ENCODE peak calls at places on chromosome 6, in five cellular contexts. One of them, this sample, is unnamed.

GRCh38 chr6:96907498-96907897 is 9.8 kb upstream of the NDUFAF4 start:
- DNase-seq in GM12891: no peak
- DNase-seq in NCI-H524 treated with DMSO at 0.1 percent for 48 hours: no peak
- DNase-seq in naive thymus-derived CD4-positive, alpha-beta T cell: no peak
- DNase-seq in activated naive CD4-positive, alpha-beta T cell: no peak
- DNase-seq in this sample: no peak

GRCh38 chr6:34524989-34525388 is 31.1 kb downstream of the SPDEF start:
- DNase-seq in GM12891: no peak
- DNase-seq in NCI-H524 treated with DMSO at 0.1 percent for 48 hours: no peak
- DNase-seq in naive thymus-derived CD4-positive, alpha-beta T cell: no peak
- DNase-seq in activated naive CD4-positive, alpha-beta T cell: no peak
- DNase-seq in this sample: no peak

GRCh38 chr6:135673671-135674309 is 176.2 kb upstream of the AHI1 start:
- DNase-seq in GM12891: no peak
- DNase-seq in NCI-H524 treated with DMSO at 0.1 percent for 48 hours: no peak
- DNase-seq in naive thymus-derived CD4-positive, alpha-beta T cell: no peak
- DNase-seq in activated naive CD4-positive, alpha-beta T cell: no peak
- DNase-seq in this sample: no peak

GRCh38 chr6:45554596-45554995 is 176.9 kb upstream of the SUPT3H start:
- DNase-seq in GM12891: no peak
- DNase-seq in NCI-H524 treated with DMSO at 0.1 percent for 48 hours: no peak
- DNase-seq in naive thymus-derived CD4-positive, alpha-beta T cell: no peak
- DNase-seq in activated naive CD4-positive, alpha-beta T cell: no peak
- DNase-seq in this sample: no peak

GRCh38 chr6:51910846-51911245 is 176.6 kb downstream of the PKHD1 start:
- DNase-seq in GM12891: no peak
- DNase-seq in NCI-H524 treated with DMSO at 0.1 percent for 48 hours: no peak
- DNase-seq in naive thymus-derived CD4-positive, alpha-beta T cell: no peak
- DNase-seq in activated naive CD4-positive, alpha-beta T cell: no peak
- DNase-seq in this sample: no peak

GRCh38 chr6:22079788-22080187 is 217.0 kb downstream of the PRL start:
- DNase-seq in GM12891: no peak
- DNase-seq in NCI-H524 treated with DMSO at 0.1 percent for 48 hours: no peak
- DNase-seq in naive thymus-derived CD4-positive, alpha-beta T cell: no peak
- DNase-seq in activated naive CD4-positive, alpha-beta T cell: no peak
- DNase-seq in this sample: no peak

GRCh38 chr6:79898076-79898475 is 49.3 kb downstream of the ELOVL4 start:
- DNase-seq in GM12891: no peak
- DNase-seq in NCI-H524 treated with DMSO at 0.1 percent for 48 hours: no peak
- DNase-seq in naive thymus-derived CD4-positive, alpha-beta T cell: no peak
- DNase-seq in activated naive CD4-positive, alpha-beta T cell: no peak
- DNase-seq in this sample: no peak

GRCh38 chr6:122838060-122838780 is 49.2 kb downstream of the SMPDL3A start:
- DNase-seq in GM12891: no peak
- DNase-seq in NCI-H524 treated with DMSO at 0.1 percent for 48 hours: no peak
- DNase-seq in naive thymus-derived CD4-positive, alpha-beta T cell: no peak
- DNase-seq in activated naive CD4-positive, alpha-beta T cell: no peak
- DNase-seq in this sample: no peak

GRCh38 chr6:143959865-143960264 is 48.2 kb downstream of the PLAGL1 start:
- DNase-seq in GM12891: no peak
- DNase-seq in NCI-H524 treated with DMSO at 0.1 percent for 48 hours: no peak
- DNase-seq in naive thymus-derived CD4-positive, alpha-beta T cell: no peak
- DNase-seq in activated naive CD4-positive, alpha-beta T cell: no peak
- DNase-seq in this sample: no peak

GRCh38 chr6:157761331-157761921 is 61.6 kb upstream of the SNX9 start:
- DNase-seq in GM12891: no peak
- DNase-seq in NCI-H524 treated with DMSO at 0.1 percent for 48 hours: no peak
- DNase-seq in naive thymus-derived CD4-positive, alpha-beta T cell: peak
- DNase-seq in activated naive CD4-positive, alpha-beta T cell: no peak
- DNase-seq in this sample: peak

GRCh38 chr6:35469711-35470662 is 1.8 kb downstream of the RPL10A start:
- DNase-seq in GM12891: no peak
- DNase-seq in NCI-H524 treated with DMSO at 0.1 percent for 48 hours: no peak
- DNase-seq in naive thymus-derived CD4-positive, alpha-beta T cell: no peak
- DNase-seq in activated naive CD4-positive, alpha-beta T cell: no peak
- DNase-seq in this sample: no peak

GRCh38 chr6:88179692-88180091 is 13.5 kb upstream of the CNR1 start:
- DNase-seq in GM12891: no peak
- DNase-seq in NCI-H524 treated with DMSO at 0.1 percent for 48 hours: no peak
- DNase-seq in naive thymus-derived CD4-positive, alpha-beta T cell: no peak
- DNase-seq in activated naive CD4-positive, alpha-beta T cell: no peak
- DNase-seq in this sample: no peak

GRCh38 chr6:12516070-12516469 is 200.5 kb upstream of the PHACTR1 start:
- DNase-seq in GM12891: no peak
- DNase-seq in NCI-H524 treated with DMSO at 0.1 percent for 48 hours: no peak
- DNase-seq in naive thymus-derived CD4-positive, alpha-beta T cell: no peak
- DNase-seq in activated naive CD4-positive, alpha-beta T cell: no peak
- DNase-seq in this sample: no peak

GRCh38 chr6:53930330-53930729 is 135.5 kb downstream of the LRRC1 start:
- DNase-seq in GM12891: no peak
- DNase-seq in NCI-H524 treated with DMSO at 0.1 percent for 48 hours: no peak
- DNase-seq in naive thymus-derived CD4-positive, alpha-beta T cell: no peak
- DNase-seq in activated naive CD4-positive, alpha-beta T cell: no peak
- DNase-seq in this sample: no peak

GRCh38 chr6:132464538-132465256 is 48.2 kb downstream of the STX7 start:
- DNase-seq in GM12891: no peak
- DNase-seq in NCI-H524 treated with DMSO at 0.1 percent for 48 hours: no peak
- DNase-seq in naive thymus-derived CD4-positive, alpha-beta T cell: no peak
- DNase-seq in activated naive CD4-positive, alpha-beta T cell: no peak
- DNase-seq in this sample: no peak

GRCh38 chr6:6738922-6739717 is 150.6 kb downstream of the LY86 start:
- DNase-seq in GM12891: no peak
- DNase-seq in NCI-H524 treated with DMSO at 0.1 percent for 48 hours: peak
- DNase-seq in naive thymus-derived CD4-positive, alpha-beta T cell: no peak
- DNase-seq in activated naive CD4-positive, alpha-beta T cell: no peak
- DNase-seq in this sample: no peak

GRCh38 chr6:80376411-80376810 is 269.9 kb downstream of the BCKDHB start:
- DNase-seq in GM12891: no peak
- DNase-seq in NCI-H524 treated with DMSO at 0.1 percent for 48 hours: no peak
- DNase-seq in naive thymus-derived CD4-positive, alpha-beta T cell: no peak
- DNase-seq in activated naive CD4-positive, alpha-beta T cell: no peak
- DNase-seq in this sample: no peak

GRCh38 chr6:157688960-157689599 is 134.0 kb upstream of the SNX9 start:
- DNase-seq in GM12891: no peak
- DNase-seq in NCI-H524 treated with DMSO at 0.1 percent for 48 hours: no peak
- DNase-seq in naive thymus-derived CD4-positive, alpha-beta T cell: no peak
- DNase-seq in activated naive CD4-positive, alpha-beta T cell: no peak
- DNase-seq in this sample: no peak